ENCODE peak calls at places on chromosomes 12 and 14, in eight cellular contexts. L, Z, Q, D, P, M, R and C are unnamed samples.

GRCh38 chr12:89206375-89206774 is 145.9 kb downstream of the DUSP6 start:
- DNase-seq in D (no peak), Z (no peak), R (no peak), L (no peak), Q (no peak), M (no peak), P (no peak), C (no peak)

GRCh38 chr12:109523071-109523470 is 45.6 kb downstream of the UBE3B start:
- DNase-seq in P (no peak), Q (no peak), M (no peak), Z (no peak), L (no peak), R (no peak), D (no peak), C (no peak)

GRCh38 chr14:75247286-75247922 is 31.2 kb upstream of the FOS start:
- DNase-seq in Q (no peak), Z (peak), L (no peak), R (no peak), M (no peak), P (no peak), D (peak), C (peak)

GRCh38 chr14:99747582-99748330 is 45.5 kb upstream of the EML1 start:
- DNase-seq in M (no peak), Q (no peak), P (no peak), R (no peak), D (no peak), L (no peak), Z (no peak), C (no peak)

GRCh38 chr14:68894123-68894522 is 85.0 kb downstream of the ACTN1 start:
- DNase-seq in L (no peak), Z (no peak), D (no peak), Q (no peak), M (no peak), R (no peak), P (no peak), C (no peak)

GRCh38 chr12:92149563-92149962 is 3.9 kb upstream of the BTG1 start:
- DNase-seq in P (no peak), D (no peak), Z (no peak), L (no peak), M (no peak), R (no peak), Q (no peak), C (no peak)

GRCh38 chr14:73209943-73210342 is 27.4 kb upstream of the PAPLN start:
- DNase-seq in L (no peak), Q (no peak), P (no peak), M (no peak), D (no peak), R (no peak), Z (no peak), C (no peak)

GRCh38 chr12:42809226-42809625 is 219.7 kb upstream of the PRICKLE1 start:
- DNase-seq in Q (no peak), P (no peak), R (no peak), M (no peak), L (no peak), Z (no peak), D (no peak), C (no peak)

GRCh38 chr14:53137559-53137958 is 15.6 kb downstream of the DDHD1 start:
- DNase-seq in M (no peak), Q (no peak), Z (no peak), L (no peak), D (no peak), P (no peak), R (no peak), C (no peak)

DNA sequence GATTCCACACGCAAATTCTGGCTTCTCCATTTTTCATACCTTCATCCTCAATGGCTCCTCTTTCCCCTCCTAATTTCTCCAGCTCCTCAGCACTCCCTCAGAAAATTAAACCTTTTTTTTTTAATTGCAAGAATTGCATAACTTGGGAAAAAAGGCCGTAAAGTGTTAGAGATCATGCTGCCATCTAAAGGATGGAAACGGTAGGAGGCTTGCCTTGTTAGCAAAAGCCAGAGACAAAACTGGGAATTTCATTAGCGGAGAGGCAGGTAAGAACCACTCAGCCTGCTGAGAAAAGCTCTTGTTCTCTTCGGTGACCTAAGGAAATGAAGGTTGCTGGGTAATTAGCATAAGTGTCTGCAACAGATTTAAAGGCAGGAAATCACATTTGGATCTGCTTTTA is 204.3 kb downstream of the AEBP2 start:
- DNase-seq in P (no peak), Q (peak), D (no peak), M (no peak), L (no peak), Z (no peak), R (no peak), C (no peak)
- TF ChIP-seq CTCF in P (peak), Q (peak), D (peak), M (peak), L (no peak), Z (no peak), R (no peak), C (no peak)

GRCh38 chr12:124655317-124656213 is 88.2 kb upstream of the NCOR2 start:
- DNase-seq in L (peak), Z (no peak), D (no peak), Q (peak), R (peak), P (no peak), M (peak), C (no peak)

GRCh38 chr12:124656947-124657434 is 89.6 kb upstream of the NCOR2 start:
- DNase-seq in Z (no peak), D (no peak), L (no peak), P (no peak), R (no peak), M (no peak), Q (no peak), C (no peak)

GRCh38 chr12:124658302-124658701 is 90.9 kb upstream of the NCOR2 start:
- DNase-seq in Z (no peak), R (no peak), D (no peak), M (no peak), Q (no peak), P (no peak), L (no peak), C (no peak)

GRCh38 chr12:124654666-124655316 is 87.4 kb upstream of the NCOR2 start:
- DNase-seq in Z (no peak), R (peak), P (no peak), M (no peak), Q (peak), L (no peak), D (no peak), C (no peak)

GRCh38 chr12:124656214-124656516 is 88.8 kb upstream of the NCOR2 start:
- DNase-seq in D (no peak), Q (no peak), P (no peak), L (no peak), M (no peak), R (no peak), Z (no peak), C (no peak)
- TF ChIP-seq CTCF in D (no peak), Q (no peak), P (no peak), L (no peak), M (no peak), R (no peak), Z (no peak), C (no peak)

DNA sequence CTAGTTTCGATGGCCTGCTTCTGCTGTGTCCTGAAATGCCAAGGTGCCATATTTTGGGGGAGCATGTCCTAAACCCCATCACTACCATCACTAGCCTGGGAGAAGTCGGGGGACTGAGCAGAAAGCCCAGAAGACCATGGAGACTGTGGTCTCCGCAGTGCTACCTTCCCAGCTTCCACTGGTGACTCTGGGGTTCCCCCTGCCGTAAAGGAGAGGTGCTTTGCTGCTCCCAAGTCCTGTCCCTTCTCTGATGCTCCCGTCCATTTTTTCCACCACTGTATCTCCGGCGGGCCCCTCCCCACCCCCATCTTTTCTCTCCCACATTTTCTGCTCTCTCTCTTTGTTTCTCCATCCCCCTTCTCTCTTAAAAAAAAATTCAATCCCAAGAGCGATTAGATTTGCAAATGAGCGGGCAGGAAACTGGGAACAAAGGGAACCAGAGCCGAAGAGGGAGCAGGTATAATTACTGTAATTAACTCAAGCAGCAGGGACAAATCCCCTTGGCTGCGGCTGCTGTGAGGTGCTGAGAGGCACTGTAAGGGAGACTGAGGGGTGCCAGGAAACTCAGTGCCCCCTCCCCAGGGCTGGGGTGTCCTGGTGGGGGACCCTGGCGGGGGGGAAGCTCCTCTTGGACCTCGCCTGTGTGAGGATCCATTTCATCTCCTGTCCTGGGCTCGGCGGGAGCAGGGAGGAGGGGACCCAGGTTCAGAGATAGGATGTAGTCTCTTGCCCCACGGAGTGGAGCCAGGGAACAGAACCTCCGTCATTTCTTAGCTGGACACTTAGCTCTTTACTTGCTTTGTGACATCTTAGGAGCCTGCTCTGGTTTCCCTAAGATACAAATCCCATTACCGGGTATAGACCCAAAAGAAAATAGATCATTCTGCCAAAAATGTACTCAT is 140.5 kb upstream of the NRXN3 start:
- DNase-seq in P (no peak), Q (peak), D (no peak), Z (no peak), L (no peak), R (no peak), M (no peak), C (no peak)
- TF ChIP-seq CTCF in P (peak), Q (peak), D (peak), Z (no peak), L (no peak), R (no peak), M (peak), C (no peak)

GRCh38 chr12:56041579-56042429 is at the start of gene RPS26:
- DNase-seq in P (peak), M (peak), Z (peak), Q (peak), R (peak), L (peak), D (peak), C (peak)
- TF ChIP-seq CTCF in P (peak), M (peak), Z (peak), Q (peak), R (no peak), L (peak), D (peak), C (no peak)